ENCODE peak calls at places on chromosomes 7 and 10, in five cellular contexts. C is mammary epithelial cell, L is esophagus squamous epithelium, H is OCI-LY7, S is epithelial cell of proximal tubule. O is an unnamed sample.

GRCh38 chr7:134293029-134293740 is 23.5 kb downstream of the SLC35B4 start:
- DNase-seq in C (no peak), L (peak), H (peak), S (no peak), O (peak)

GRCh38 chr10:129771576-129772471 is 192.2 kb downstream of the EBF3 start:
- DNase-seq in C (no peak), L (no peak), H (no peak), S (no peak), O (no peak)

GRCh38 chr7:122100021-122100420 is 44.0 kb downstream of the AASS start:
- DNase-seq in C (peak), L (no peak), H (no peak), S (no peak), O (no peak)

GRCh38 chr10:89079991-89080390 is 89.4 kb downstream of the FAS start:
- DNase-seq in C (no peak), L (no peak), H (no peak), S (no peak), O (no peak)

GRCh38 chr10:62806246-62806645 is 1.7 kb downstream of the ADO start:
- DNase-seq in C (no peak), L (no peak), H (no peak), S (no peak), O (no peak)

GRCh38 chr7:117762055-117762454 is 111.2 kb downstream of the CTTNBP2 start:
- DNase-seq in C (no peak), L (no peak), H (no peak), S (no peak), O (no peak)

GRCh38 chr7:80392229-80393169 is 119.4 kb downstream of the GNAT3 start:
- DNase-seq in C (peak), L (no peak), H (no peak), S (no peak), O (no peak)

GRCh38 chr7:127816354-127817190 is 164.6 kb downstream of the SND1 start:
- DNase-seq in C (no peak), L (no peak), H (no peak), S (peak), O (no peak)

GRCh38 chr7:156318426-156318825 is 322.1 kb upstream of the RNF32 start:
- DNase-seq in C (no peak), L (no peak), H (no peak), S (no peak), O (no peak)

GRCh38 chr7:4725014-4725951 is 43.2 kb downstream of the FOXK1 start:
- DNase-seq in C (peak), L (no peak), H (no peak), S (peak), O (no peak)

GRCh38 chr7:102417105-102417504 is 16.3 kb upstream of the ORAI2 start:
- DNase-seq in C (no peak), L (no peak), H (no peak), S (no peak), O (no peak)

GRCh38 chr10:6878067-6878412 is 298.0 kb upstream of the PRKCQ start:
- DNase-seq in C (peak), L (no peak), H (peak), S (no peak), O (no peak)

GRCh38 chr10:7426349-7426748 is 15.5 kb upstream of the SFMBT2 start:
- DNase-seq in C (no peak), L (no peak), H (no peak), S (no peak), O (no peak)

GRCh38 chr7:95342642-95343252 is 18.4 kb upstream of the PON1 start:
- DNase-seq in C (no peak), L (no peak), H (no peak), S (no peak), O (no peak)

GRCh38 chr10:84243759-84244158 is 1.1 kb upstream of the RGR start:
- DNase-seq in C (no peak), L (no peak), H (no peak), S (no peak), O (no peak)

GRCh38 chr10:71661060-71661622 is 58.4 kb downstream of the C10orf105 start:
- DNase-seq in C (no peak), L (no peak), H (no peak), S (no peak), O (no peak)

GRCh38 chr7:87404674-87405073 is 59.2 kb downstream of the CROT start:
- DNase-seq in C (no peak), L (no peak), H (no peak), S (no peak), O (no peak)

GRCh38 chr10:96502561-96503267 is 11.0 kb downstream of the TLL2 start:
- DNase-seq in C (peak), L (no peak), H (no peak), S (peak), O (no peak)

GRCh38 chr10:71697938-71698709 is 21.5 kb downstream of the C10orf105 start:
- DNase-seq in C (no peak), L (no peak), H (no peak), S (no peak), O (peak)

GRCh38 chr10:2137549-2138174 is 400.3 kb upstream of the ADARB2 start:
- DNase-seq in C (no peak), L (no peak), H (peak), S (no peak), O (no peak)

GRCh38 chr7:20240080-20240926 is 23.1 kb upstream of the MACC1 start:
- DNase-seq in C (no peak), L (no peak), H (no peak), S (no peak), O (peak)

GRCh38 chr10:92763634-92764155 is 73.9 kb downstream of the HHEX start:
- DNase-seq in C (no peak), L (no peak), H (no peak), S (no peak), O (no peak)

GRCh38 chr7:15921576-15921975 is 235.1 kb upstream of the MEOX2 start:
- DNase-seq in C (peak), L (no peak), H (no peak), S (no peak), O (no peak)

GRCh38 chr7:41656357-41656756 is 46.5 kb downstream of the INHBA start:
- DNase-seq in C (no peak), L (no peak), H (no peak), S (no peak), O (no peak)

GRCh38 chr7:2030475-2031456 is 202.0 kb downstream of the MAD1L1 start:
- DNase-seq in C (no peak), L (no peak), H (peak), S (no peak), O (no peak)

GRCh38 chr7:5525271-5526189 is 101.9 kb upstream of the TNRC18 start:
- DNase-seq in C (peak), L (no peak), H (peak), S (no peak), O (no peak)

GRCh38 chr10:70232155-70232858 is 922 bp downstream of the PPA1 start:
- DNase-seq in C (peak), L (no peak), H (peak), S (no peak), O (no peak)

GRCh38 chr7:16913643-16914042 is 31.9 kb upstream of the AGR3 start:
- DNase-seq in C (no peak), L (no peak), H (no peak), S (no peak), O (no peak)

GRCh38 chr10:61623101-61623500 is 39.6 kb upstream of the CABCOCO1 start:
- DNase-seq in C (no peak), L (no peak), H (no peak), S (no peak), O (no peak)

GRCh38 chr7:93092757-93093370 is 24.9 kb downstream of the SAMD9 start:
- DNase-seq in C (peak), L (no peak), H (peak), S (peak), O (peak)

GRCh38 chr10:109214916-109215740 is 708.2 kb downstream of the XPNPEP1 start:
- DNase-seq in C (no peak), L (no peak), H (no peak), S (peak), O (no peak)

DNA sequence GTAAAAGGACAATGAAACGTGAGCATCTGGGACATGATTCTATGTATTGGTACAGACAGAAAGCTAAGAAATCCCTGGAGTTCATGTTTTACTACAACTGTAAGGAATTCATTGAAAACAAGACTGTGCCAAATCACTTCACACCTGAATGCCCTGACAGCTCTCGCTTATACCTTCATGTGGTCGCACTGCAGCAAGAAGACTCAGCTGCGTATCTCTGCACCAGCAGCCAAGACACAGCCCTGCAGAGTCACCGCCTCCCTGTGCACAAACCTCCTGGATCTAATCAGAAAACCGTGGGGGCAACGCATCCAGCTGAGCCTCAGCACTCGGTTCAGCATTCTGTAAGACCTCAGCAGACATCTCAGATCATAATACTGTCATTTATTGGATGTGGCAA is 41.4 kb upstream of the PRSS58 start:
- DNase-seq in C (no peak), L (no peak), H (peak), S (no peak), O (no peak)
- TF ChIP-seq CTCF in C (no peak), L (no peak), H (no peak), S (no peak), O (no peak)

GRCh38 chr10:72759584-72759983 is 67.6 kb downstream of the MCU start:
- DNase-seq in C (no peak), L (no peak), H (no peak), S (no peak), O (no peak)
- H3K4me3 ChIP-seq in C (no peak), L (no peak), H (no peak), S (no peak), O (no peak)

GRCh38 chr7:18241543-18242231 is 214.0 kb upstream of the PRPS1L1 start:
- DNase-seq in C (no peak), L (no peak), H (no peak), S (no peak), O (no peak)
- TF ChIP-seq CTCF in C (peak), L (no peak), H (no peak), S (peak), O (no peak)

GRCh38 chr7:55066479-55066878 is 47.7 kb downstream of the EGFR start:
- DNase-seq in C (no peak), L (no peak), H (no peak), S (no peak), O (no peak)
- H3K4me3 ChIP-seq in C (no peak), L (no peak), H (no peak), S (no peak), O (no peak)

GRCh38 chr10:29948971-29949370 is 110.4 kb downstream of the JCAD start:
- DNase-seq in C (peak), L (no peak), H (no peak), S (no peak), O (no peak)

GRCh38 chr10:29946614-29946952 is 112.8 kb downstream of the JCAD start:
- DNase-seq in C (no peak), L (no peak), H (no peak), S (no peak), O (no peak)

GRCh38 chr10:29946953-29947700 is 112.3 kb downstream of the JCAD start:
- DNase-seq in C (peak), L (no peak), H (no peak), S (peak), O (no peak)

GRCh38 chr10:29949411-29950011 is 109.9 kb downstream of the JCAD start:
- DNase-seq in C (peak), L (no peak), H (no peak), S (no peak), O (no peak)

DNA sequence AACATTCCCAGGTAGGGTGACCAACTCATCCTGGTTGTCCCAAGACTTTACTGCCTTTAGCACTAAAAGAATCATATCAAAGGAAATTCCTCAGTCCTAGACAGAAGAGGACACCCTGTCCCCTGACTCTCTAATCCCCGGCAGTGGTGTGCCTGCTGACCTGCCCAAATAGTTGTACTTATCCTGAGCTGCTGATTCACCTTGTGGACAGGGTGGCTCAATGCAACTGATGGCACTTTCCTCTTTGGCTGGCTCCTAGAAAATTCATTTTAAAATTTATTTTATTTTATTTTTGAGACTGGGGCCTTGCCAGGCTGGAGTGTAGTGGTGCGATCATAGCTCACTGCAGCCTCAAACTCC is 111.7 kb downstream of the JCAD start:
- DNase-seq in C (peak), L (no peak), H (no peak), S (no peak), O (no peak)
- TF ChIP-seq CTCF in C (no peak), L (peak), H (no peak), S (peak), O (no peak)

GRCh38 chr7:73522081-73522818 is at the start of gene BAZ1B:
- DNase-seq in C (peak), L (peak), H (peak), S (peak), O (peak)

GRCh38 chr7:73518470-73518869 is 3.6 kb downstream of the BAZ1B start:
- DNase-seq in C (no peak), L (no peak), H (no peak), S (no peak), O (no peak)

GRCh38 chr7:73519867-73520672 is 2.0 kb downstream of the BAZ1B start:
- DNase-seq in C (peak), L (no peak), H (peak), S (no peak), O (no peak)

GRCh38 chr7:73521636-73522080 is 435 bp downstream of the BAZ1B start:
- DNase-seq in C (no peak), L (no peak), H (peak), S (no peak), O (no peak)

DNA sequence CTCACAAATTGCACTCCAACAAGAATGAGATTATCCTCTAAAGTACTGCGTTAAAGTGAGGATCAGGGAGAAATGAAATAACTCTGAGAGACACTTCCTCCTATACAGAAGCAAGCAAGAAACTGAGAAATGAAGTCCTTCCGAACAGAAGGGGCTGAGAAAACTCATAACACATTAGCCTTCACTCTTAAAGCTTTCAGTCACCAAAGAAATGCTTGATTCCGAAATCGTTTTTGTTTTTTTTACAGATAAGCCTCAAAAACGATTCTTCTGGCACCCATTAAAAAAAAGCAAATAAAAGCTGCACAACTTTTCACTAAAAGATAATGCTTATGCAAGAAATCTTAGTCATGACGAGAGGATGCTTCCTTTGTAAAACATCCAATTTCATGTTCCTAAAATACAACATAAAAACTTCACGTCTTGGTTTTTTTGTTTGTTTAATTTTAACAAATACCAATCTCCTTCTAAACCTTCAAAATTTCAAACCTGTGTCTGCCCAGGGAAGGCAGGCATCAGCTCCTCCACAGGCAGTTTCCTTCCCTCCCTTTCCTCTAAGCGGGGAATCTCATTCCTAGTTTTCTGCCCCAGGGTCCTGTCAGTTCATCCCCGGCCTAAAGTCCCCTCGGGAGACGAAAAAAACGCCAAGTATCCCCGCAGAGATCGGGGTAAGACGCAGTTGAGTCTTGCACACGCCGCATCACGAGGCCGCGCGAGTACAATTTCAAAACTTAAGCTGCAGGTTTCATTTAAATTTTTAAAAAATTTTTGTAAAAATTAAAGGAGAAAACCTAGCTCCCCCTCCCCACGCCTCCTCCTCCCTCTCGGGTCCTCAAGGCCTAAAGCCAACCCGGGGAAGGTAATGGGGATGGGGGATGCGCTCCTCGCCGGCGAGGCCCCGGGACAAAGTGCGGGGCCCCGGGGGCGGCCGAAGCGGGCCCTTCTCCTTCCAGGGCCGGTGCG is 1.1 kb downstream of the BAZ1B start:
- DNase-seq in C (peak), L (no peak), H (peak), S (no peak), O (no peak)
- H3K4me3 ChIP-seq in C (peak), L (peak), H (peak), S (peak), O (peak)

GRCh38 chr10:43137971-43138756 is at the start of gene CSGALNACT2:
- DNase-seq in C (peak), L (peak), H (peak), S (no peak), O (peak)
- TF ChIP-seq CTCF in C (no peak), L (no peak), H (peak), S (no peak), O (no peak)